ENCODE peak calls at places on chromosomes 4 and X, in five cellular contexts. D is PC-3, S is tibial nerve, A is GM23248, U is K562. W is an unnamed sample. For H3K9me3 and H3K27me3, the result is how much of the 10 kb centered on the place peaks cover.

GRCh38 chrX:100975212-100975611 is 5.7 kb downstream of the ARL13A start:
- DNase-seq in S (no peak), A (peak), U (no peak), D (no peak), W (no peak)

GRCh38 chr4:171517883-171518282 is 295.3 kb upstream of the GALNTL6 start:
- DNase-seq in A (no peak), D (no peak), S (no peak), U (no peak), W (no peak)

GRCh38 chrX:73841337-73841736 is 278.3 kb downstream of the CHIC1 start:
- DNase-seq in A (no peak), U (no peak), S (no peak), D (no peak), W (no peak)

GRCh38 chr4:142480244-142480643 is 365.9 kb downstream of the INPP4B start:
- DNase-seq in U (no peak), S (no peak), D (peak), A (peak), W (no peak)

GRCh38 chr4:39539026-39539690 is 11.9 kb upstream of the UGDH start:
- DNase-seq in S (no peak), U (no peak), A (no peak), D (peak), W (no peak)

GRCh38 chr4:136864580-136865185 is 667.6 kb downstream of the PCDH18 start:
- DNase-seq in U (peak), A (peak), D (peak), S (no peak), W (peak)

GRCh38 chr4:153520871-153521329 is 54.7 kb downstream of the TMEM131L start:
- DNase-seq in A (no peak), S (no peak), D (no peak), U (peak), W (no peak)

GRCh38 chr4:10022346-10023049 is 1.2 kb upstream of the SLC2A9 start:
- DNase-seq in S (no peak), A (no peak), U (no peak), D (no peak), W (no peak)

GRCh38 chrX:42803320-42803719 is 25.4 kb upstream of the PPP1R2C start:
- DNase-seq in D (no peak), S (no peak), U (no peak), A (peak), W (no peak)

GRCh38 chr4:145061325-145061920 is 36.6 kb downstream of the ANAPC10 start:
- DNase-seq in D (peak), A (peak), S (no peak), U (peak), W (no peak)

GRCh38 chr4:59553739-59554126 is 1646.4 kb upstream of the ADGRL3 start:
- DNase-seq in U (no peak), D (peak), S (no peak), A (peak), W (no peak)

GRCh38 chrX:15269618-15270521 is at the start of gene ASB9:
- DNase-seq in S (no peak), U (peak), A (peak), D (peak), W (no peak)

GRCh38 chr4:70688795-70689231 is 481 bp downstream of the UTP3 start:
- DNase-seq in U (peak), S (no peak), A (peak), D (no peak), W (no peak)

GRCh38 chr4:186919340-186919739 is 195.7 kb upstream of the FAT1 start:
- DNase-seq in A (no peak), S (no peak), D (no peak), U (no peak), W (no peak)

GRCh38 chr4:169244210-169244609 is 26.5 kb downstream of the SH3RF1 start:
- DNase-seq in U (no peak), D (no peak), S (no peak), A (no peak), W (peak)

GRCh38 chrX:63918611-63919010 is 133.6 kb upstream of the ARHGEF9 start:
- DNase-seq in U (no peak), A (peak), D (no peak), S (no peak), W (no peak)

GRCh38 chrX:87900320-87900908 is 382.8 kb downstream of the KLHL4 start:
- DNase-seq in S (no peak), A (no peak), D (peak), U (no peak), W (no peak)

GRCh38 chr4:38313175-38313574 is 350.8 kb upstream of the KLF3 start:
- DNase-seq in D (no peak), U (no peak), S (no peak), A (no peak), W (no peak)

GRCh38 chrX:43581888-43582539 is 74.1 kb upstream of the MAOA start:
- DNase-seq in A (no peak), S (no peak), D (no peak), U (no peak), W (no peak)

GRCh38 chr4:185920171-185920570 is 108.2 kb upstream of the SORBS2 start:
- DNase-seq in D (peak), U (no peak), A (no peak), S (no peak), W (no peak)

GRCh38 chrX:76520273-76521054 is 93.0 kb downstream of the MAGEE1 start:
- DNase-seq in S (no peak), A (no peak), U (no peak), D (no peak), W (no peak)

GRCh38 chr4:187286536-187286935 is 562.9 kb upstream of the FAT1 start:
- DNase-seq in S (no peak), U (no peak), A (no peak), D (no peak), W (no peak)

GRCh38 chr4:85686398-85686797 is 211.4 kb downstream of the ARHGAP24 start:
- DNase-seq in U (no peak), S (no peak), D (no peak), A (no peak), W (no peak)

GRCh38 chrX:9681422-9681821 is 84.2 kb downstream of the GPR143 start:
- DNase-seq in D (no peak), A (peak), S (no peak), U (no peak), W (no peak)

GRCh38 chr4:183995489-183996049 is 90.5 kb downstream of the STOX2 start:
- DNase-seq in U (no peak), D (no peak), A (no peak), S (no peak), W (no peak)

GRCh38 chr4:108596389-108596788 is 24.0 kb upstream of the RPL34 start:
- DNase-seq in U (no peak), D (no peak), A (no peak), S (no peak), W (no peak)

GRCh38 chr4:40998680-40999358 is 215.5 kb downstream of the APBB2 start:
- DNase-seq in U (no peak), D (peak), S (no peak), A (peak), W (no peak)

GRCh38 chrX:153662266-153662665 is 11.3 kb downstream of the PNCK start:
- DNase-seq in A (peak), D (no peak), U (peak), S (no peak), W (peak)

GRCh38 chr4:147829401-147830101 is 97.7 kb downstream of the ARHGAP10 start:
- DNase-seq in D (no peak), A (peak), S (no peak), U (no peak), W (no peak)

GRCh38 chr4:173243321-173243720 is 74.7 kb downstream of the GALNT7 start:
- DNase-seq in S (no peak), A (peak), U (no peak), D (peak), W (no peak)

GRCh38 chr4:107931775-107932321 is 499 bp downstream of the CYP2U1 start:
- DNase-seq in S (no peak), D (no peak), A (no peak), U (no peak), W (no peak)

GRCh38 chr4:118087366-118087765 is 53.1 kb downstream of the NDST3 start:
- DNase-seq in S (no peak), U (no peak), A (no peak), D (no peak), W (no peak)

GRCh38 chrX:104085477-104085876 is 9.4 kb upstream of the TMSB15C start:
- DNase-seq in D (no peak), S (no peak), U (no peak), A (no peak), W (no peak)

GRCh38 chr4:179836179-179837075 is 2394.2 kb upstream of the AGA start:
- DNase-seq in A (no peak), U (no peak), D (peak), S (no peak), W (no peak)

GRCh38 chrX:127621780-127622179 is 430.4 kb downstream of the ACTRT1 start:
- DNase-seq in D (peak), A (no peak), U (no peak), S (no peak), W (no peak)

GRCh38 chr4:55079451-55080173 is 45.8 kb downstream of the KDR start:
- DNase-seq in D (no peak), A (peak), S (no peak), U (no peak), W (no peak)

GRCh38 chrX:69306063-69306404 is 140.8 kb upstream of the PJA1 start:
- DNase-seq in S (no peak), U (no peak), A (no peak), D (no peak), W (no peak)

GRCh38 chr4:83329521-83330105 is 5.0 kb downstream of the HPSE start:
- DNase-seq in D (peak), U (no peak), A (peak), S (no peak), W (no peak)

GRCh38 chrX:47915886-47916493 is 79.3 kb downstream of the ZNF81 start:
- DNase-seq in A (no peak), U (no peak), S (no peak), D (no peak), W (no peak)

DNA sequence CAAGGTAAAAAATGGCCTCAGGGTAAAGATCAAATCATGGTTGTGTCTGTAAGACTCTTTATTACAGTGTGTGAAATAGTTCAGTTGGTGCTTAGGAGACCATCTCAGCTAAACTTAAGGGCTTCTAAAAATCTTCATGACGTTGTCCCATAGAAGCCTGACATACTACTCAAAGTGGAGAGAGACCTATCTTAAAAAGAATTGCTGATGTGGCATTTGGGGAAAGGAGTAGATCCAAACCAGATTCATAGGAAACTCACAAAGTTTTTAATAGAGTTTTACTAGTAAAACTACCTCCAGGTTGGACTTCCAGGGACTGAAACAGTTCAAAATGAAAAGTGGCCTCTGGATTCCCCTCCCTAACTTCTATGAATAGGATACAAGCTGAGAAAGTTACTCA is 81.6 kb downstream of the ZNF81 start:
- DNase-seq in A (no peak), D (no peak), U (no peak), S (no peak), W (no peak)
- H3K9me3 ChIP-seq in A (under half), D (under half), U (under half), S (under half), W (under half)

GRCh38 chrX:136163694-136164093 is 16.4 kb downstream of the FHL1 start:
- DNase-seq in U (no peak), S (no peak), A (peak), D (no peak), W (no peak)

GRCh38 chrX:136166221-136166855 is 19.0 kb downstream of the FHL1 start:
- DNase-seq in S (no peak), D (peak), A (peak), U (peak), W (no peak)

GRCh38 chrX:136170109-136170800 is 22.9 kb downstream of the FHL1 start:
- DNase-seq in D (no peak), A (peak), S (no peak), U (no peak), W (no peak)

GRCh38 chrX:136171420-136171819 is 24.1 kb downstream of the FHL1 start:
- DNase-seq in D (no peak), S (no peak), U (no peak), A (no peak), W (no peak)

DNA sequence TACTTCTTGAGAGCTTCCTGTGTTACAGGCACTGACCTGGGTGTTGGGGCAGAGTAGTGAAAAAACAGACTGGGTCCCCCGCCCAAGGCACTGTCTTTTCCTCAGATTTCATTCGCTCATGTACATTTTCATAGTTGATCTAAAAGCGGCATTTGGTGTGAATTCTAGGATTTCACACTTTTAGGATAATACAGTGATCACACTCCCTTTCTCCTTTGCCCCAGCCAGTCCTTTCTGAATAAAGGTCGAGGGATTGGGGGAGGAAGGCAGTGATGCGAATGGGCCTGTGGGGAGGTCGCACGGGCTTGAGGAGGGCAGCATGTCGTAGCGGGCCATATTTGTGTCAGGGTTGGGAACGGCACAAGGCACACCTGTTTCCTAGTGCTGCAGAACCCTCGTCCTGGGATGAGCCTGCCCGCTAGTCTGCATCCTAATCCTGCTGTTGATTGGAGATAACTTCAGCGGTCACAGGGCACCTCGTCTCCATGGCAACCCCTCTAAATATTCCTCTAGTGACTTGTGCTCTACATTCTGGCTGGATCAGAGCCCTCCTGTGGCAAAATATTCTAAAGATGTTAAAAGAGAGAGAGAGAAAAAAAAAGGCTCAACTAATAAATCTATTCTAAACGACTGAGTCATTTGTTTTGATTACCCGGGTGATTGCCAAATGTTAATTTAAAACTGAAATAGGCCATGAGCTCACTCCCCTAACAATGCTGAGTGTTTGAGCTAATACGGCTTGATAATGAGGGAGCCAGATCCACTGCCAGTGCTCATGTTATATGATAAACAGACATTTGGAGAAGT is 21.8 kb downstream of the FHL1 start:
- DNase-seq in A (peak), S (no peak), D (peak), U (peak), W (peak)
- H3K4me3 ChIP-seq in A (peak), S (no peak), D (no peak), U (no peak), W (no peak)

GRCh38 chrX:133685806-133686205 is 270.5 kb upstream of the GPC4 start:
- DNase-seq in A (no peak), D (no peak), S (no peak), U (no peak), W (peak)

DNA sequence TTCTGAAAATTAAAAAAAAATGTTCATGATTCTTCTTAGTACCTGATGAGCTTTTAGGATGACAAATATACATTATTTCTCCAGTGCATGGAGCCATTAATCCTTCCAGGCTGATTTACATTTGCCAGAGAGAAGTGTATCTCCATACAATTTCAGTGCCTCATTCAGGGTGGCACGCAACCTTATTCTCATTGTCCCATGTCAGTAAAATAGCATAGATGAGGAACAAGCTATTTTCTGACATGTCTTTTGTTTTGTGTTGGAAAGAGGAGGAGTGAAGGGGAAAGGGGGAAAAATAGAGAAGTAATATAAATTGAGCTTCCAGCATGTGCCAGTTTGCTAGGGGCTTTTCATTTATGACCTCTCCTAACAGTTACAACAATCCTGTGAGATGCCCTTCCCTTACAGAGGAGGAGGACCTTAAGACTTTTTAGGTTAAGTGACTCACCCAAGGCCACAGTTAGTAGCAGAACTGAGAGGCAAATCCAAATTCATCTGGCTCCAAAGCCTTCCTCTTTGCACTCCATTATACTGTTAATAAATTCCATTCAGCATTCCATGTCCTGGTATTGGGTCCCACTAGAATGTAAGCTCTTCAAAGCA is 274.8 kb upstream of the GPC4 start:
- DNase-seq in A (no peak), D (no peak), S (no peak), U (no peak), W (no peak)
- H3K27me3 ChIP-seq in A (under half), D (under half), S (under half), U (under half), W (under half)

DNA sequence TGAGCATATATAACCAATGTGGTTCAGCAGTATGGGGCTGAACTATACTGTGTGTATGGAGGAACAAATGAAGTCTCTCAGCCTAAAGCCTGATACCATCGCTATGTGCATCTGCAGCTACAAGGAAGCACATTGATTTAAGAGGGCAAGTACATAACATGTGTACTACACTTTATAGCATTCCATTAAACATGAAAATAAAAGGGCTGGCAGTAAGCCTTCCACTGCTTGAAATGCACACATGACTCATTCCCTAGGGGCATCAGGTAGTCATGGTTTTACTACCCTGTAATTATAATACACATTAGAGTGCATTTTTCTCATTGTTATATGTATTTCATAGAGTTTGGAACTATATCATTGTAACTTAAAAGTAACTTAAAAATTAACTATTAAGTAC is 51.2 kb downstream of the SMARCA1 start:
- DNase-seq in U (no peak), A (peak), D (peak), S (no peak), W (no peak)
- H3K9me3 ChIP-seq in U (under half), A (under half), D (under half), S (under half), W (under half)

DNA sequence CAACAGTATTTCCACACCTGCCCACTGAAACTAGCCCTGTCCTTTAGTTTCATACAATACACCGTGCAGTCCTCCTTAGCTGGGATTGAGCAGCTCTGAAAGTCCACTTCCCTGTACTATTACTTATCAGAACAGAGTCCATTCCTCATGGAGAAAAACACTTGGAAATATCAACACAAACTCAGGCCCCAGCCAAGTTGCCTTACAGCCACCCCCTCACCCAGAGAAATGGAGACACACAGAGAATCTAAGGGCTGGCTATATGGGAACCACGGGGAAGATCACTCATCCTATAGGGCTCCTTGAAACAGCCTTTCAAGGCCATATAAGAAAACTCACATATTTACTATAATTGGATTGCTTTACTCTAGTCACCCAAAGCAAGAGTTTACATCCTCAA is 1.9 kb downstream of the SCARB2 start:
- DNase-seq in D (no peak), A (peak), U (no peak), S (no peak), W (no peak)
- H3K4me3 ChIP-seq in D (peak), A (peak), U (no peak), S (no peak), W (no peak)

W was measured in HAP-1.